ENCODE peak calls at places on chromosomes 6 and 20, in six cellular contexts. Y, T, U, X, R and J are unnamed samples.

GRCh38 chr20:1005452-1006027 is 3.4 kb upstream of the RSPO4 start:
- DNase-seq in Y (peak; percentile 24), T (no peak), U (peak; percentile 54), X (peak; percentile 14), R (peak; percentile 7), J (no peak)

GRCh38 chr6:159874475-159874874 is 16.3 kb upstream of the MAS1 start:
- DNase-seq in Y (peak; percentile 49), T (no peak), U (no peak), X (no peak), R (no peak), J (peak; percentile 87)

GRCh38 chr20:62925420-62926228 is 681 bp downstream of the DIDO1 start:
- DNase-seq in Y (no peak), T (no peak), U (peak; percentile 80), X (no peak), R (no peak), J (no peak)

GRCh38 chr6:129966125-129966524 is 52.3 kb upstream of the L3MBTL3 start:
- DNase-seq in Y (no peak), T (no peak), U (no peak), X (no peak), R (no peak), J (no peak)

GRCh38 chr6:141848029-141848890 is 284.5 kb upstream of the GJE1 start:
- DNase-seq in Y (no peak), T (no peak), U (no peak), X (no peak), R (no peak), J (no peak)

GRCh38 chr6:44762496-44762895 is 375.0 kb downstream of the CDC5L start:
- DNase-seq in Y (no peak), T (no peak), U (no peak), X (no peak), R (no peak), J (no peak)

GRCh38 chr6:53189554-53189953 is 40.9 kb upstream of the GCM1 start:
- DNase-seq in Y (peak; percentile 12), T (no peak), U (no peak), X (no peak), R (no peak), J (no peak)

GRCh38 chr6:156943816-156944215 is 166.6 kb downstream of the ARID1B start:
- DNase-seq in Y (no peak), T (no peak), U (no peak), X (no peak), R (no peak), J (no peak)

GRCh38 chr6:9484686-9485085 is 930.2 kb downstream of the TFAP2A start:
- DNase-seq in Y (peak; percentile 43), T (no peak), U (no peak), X (no peak), R (no peak), J (no peak)

GRCh38 chr20:46065691-46066090 is 24.1 kb downstream of the NCOA5 start:
- DNase-seq in Y (no peak), T (no peak), U (no peak), X (no peak), R (no peak), J (no peak)

GRCh38 chr6:50264995-50265571 is 215.4 kb upstream of the DEFB112 start:
- DNase-seq in Y (no peak), T (no peak), U (peak; percentile 11), X (no peak), R (no peak), J (no peak)

GRCh38 chr6:77055711-77056110 is 407.6 kb downstream of the HTR1B start:
- DNase-seq in Y (no peak), T (no peak), U (no peak), X (no peak), R (no peak), J (no peak)

GRCh38 chr6:110999634-111000270 is 17.9 kb downstream of the RPF2 start:
- DNase-seq in Y (peak; percentile 54), T (no peak), U (peak; percentile 47), X (no peak), R (no peak), J (no peak)

GRCh38 chr6:46090115-46091079 is 39.4 kb upstream of the ENPP4 start:
- DNase-seq in Y (peak; percentile 71), T (no peak), U (peak; percentile 58), X (peak; percentile 36), R (peak; percentile 32), J (no peak)

GRCh38 chr6:163460307-163460782 is 45.8 kb downstream of the QKI start:
- DNase-seq in Y (peak; percentile 64), T (no peak), U (no peak), X (no peak), R (no peak), J (no peak)

GRCh38 chr6:138031850-138032249 is 75.4 kb downstream of the PERP start:
- DNase-seq in Y (no peak), T (no peak), U (no peak), X (no peak), R (no peak), J (peak; percentile 42)

GRCh38 chr20:54502179-54502578 is 26.8 kb downstream of the DOK5 start:
- DNase-seq in Y (peak; percentile 38), T (no peak), U (no peak), X (no peak), R (no peak), J (no peak)

GRCh38 chr6:88730602-88731001 is 232.8 kb downstream of the RNGTT start:
- DNase-seq in Y (peak; percentile 36), T (no peak), U (no peak), X (no peak), R (no peak), J (no peak)

GRCh38 chr6:74368746-74369145 is 672.7 kb downstream of the CD109 start:
- DNase-seq in Y (peak; percentile 40), T (no peak), U (no peak), X (no peak), R (no peak), J (no peak)

GRCh38 chr20:63103402-63104311 is 96.9 kb upstream of the BHLHE23 start:
- DNase-seq in Y (peak; percentile 7), T (no peak), U (peak; percentile 20), X (no peak), R (no peak), J (no peak)

GRCh38 chr6:166275714-166276166 is 32.5 kb downstream of the PRR18 start:
- DNase-seq in Y (peak; percentile 29), T (no peak), U (peak; percentile 82), X (peak; percentile 13), R (peak; percentile 29), J (peak; percentile 88)

GRCh38 chr20:41631826-41632225 is 13.6 kb upstream of the CHD6 start:
- DNase-seq in Y (peak; percentile 87), T (peak; percentile 80), U (no peak), X (no peak), R (no peak), J (no peak)

GRCh38 chr20:48722737-48723191 is 105.0 kb downstream of the PREX1 start:
- DNase-seq in Y (no peak), T (peak; percentile 70), U (no peak), X (no peak), R (peak; percentile 50), J (no peak)

GRCh38 chr20:63087872-63088680 is 81.3 kb upstream of the BHLHE23 start:
- DNase-seq in Y (no peak), T (no peak), U (no peak), X (peak; percentile 49), R (peak; percentile 55), J (no peak)

GRCh38 chr6:119119989-119120388 is 41.5 kb upstream of the FAM184A start:
- DNase-seq in Y (peak; percentile 88), T (no peak), U (peak; percentile 74), X (no peak), R (no peak), J (no peak)

GRCh38 chr6:78598966-78599365 is 268.4 kb upstream of the IRAK1BP1 start:
- DNase-seq in Y (peak; percentile 92), T (no peak), U (no peak), X (no peak), R (no peak), J (no peak)

GRCh38 chr6:38876470-38876869 is 161.4 kb downstream of the DNAH8 start:
- DNase-seq in Y (peak; percentile 21), T (no peak), U (no peak), X (no peak), R (no peak), J (no peak)

GRCh38 chr6:36616888-36617521 is 22.8 kb downstream of the SRSF3 start:
- DNase-seq in Y (peak; percentile 46), T (no peak), U (no peak), X (no peak), R (peak; percentile 62), J (no peak)

GRCh38 chr6:159217595-159218275 is 48.5 kb downstream of the FNDC1 start:
- DNase-seq in Y (no peak), T (no peak), U (peak; percentile 61), X (no peak), R (peak; percentile 2), J (no peak)

GRCh38 chr6:91167846-91168245 is 581.0 kb upstream of the MAP3K7 start:
- DNase-seq in Y (no peak), T (no peak), U (no peak), X (no peak), R (no peak), J (no peak)

GRCh38 chr6:75532521-75532920 is 38.9 kb upstream of the FILIP1 start:
- DNase-seq in Y (no peak), T (no peak), U (no peak), X (no peak), R (no peak), J (no peak)

GRCh38 chr6:69391106-69391505 is 405.7 kb downstream of the LMBRD1 start:
- DNase-seq in Y (no peak), T (no peak), U (no peak), X (no peak), R (no peak), J (no peak)

GRCh38 chr20:49411221-49411925 is 71.1 kb downstream of the KCNB1 start:
- DNase-seq in Y (no peak), T (no peak), U (no peak), X (no peak), R (no peak), J (no peak)

GRCh38 chr6:15608406-15608805 is 54.4 kb downstream of the DTNBP1 start:
- DNase-seq in Y (peak; percentile 91), T (no peak), U (no peak), X (no peak), R (no peak), J (no peak)

GRCh38 chr20:16819483-16819882 is 71.3 kb downstream of the OTOR start:
- DNase-seq in Y (no peak), T (no peak), U (no peak), X (no peak), R (no peak), J (no peak)

GRCh38 chr6:131258816-131259476 is 123.7 kb downstream of the AKAP7 start:
- DNase-seq in Y (no peak), T (no peak), U (no peak), X (no peak), R (no peak), J (no peak)

GRCh38 chr20:46951405-46951804 is 56.8 kb downstream of the EYA2 start:
- DNase-seq in Y (peak; percentile 75), T (no peak), U (no peak), X (no peak), R (no peak), J (no peak)

GRCh38 chr20:50283922-50284810 is 93.5 kb downstream of the CEBPB start:
- DNase-seq in Y (peak; percentile 67), T (no peak), U (peak; percentile 91), X (no peak), R (no peak), J (no peak)